ENCODE peak calls at places on chromosomes 16 and 17, in six cellular contexts. W is colonic mucosa, P is pancreas, F is psoas muscle, L is WERI-Rb-1, R is upper lobe of right lung. A is an unnamed sample.

GRCh38 chr17:48541574-48542113 is 3.3 kb downstream of the HOXB2 start:
- DNase-seq in W (no peak), P (no peak), F (peak), L (no peak), R (peak), A (no peak)

GRCh38 chr17:66458782-66459181 is 156.4 kb downstream of the PRKCA start:
- DNase-seq in W (no peak), P (no peak), F (no peak), L (no peak), R (no peak), A (no peak)

GRCh38 chr16:69105501-69106361 is at the start of gene HAS3:
- DNase-seq in W (peak), P (peak), F (peak), L (peak), R (peak), A (no peak)

GRCh38 chr17:57420674-57421392 is 164.5 kb downstream of the MSI2 start:
- DNase-seq in W (peak), P (no peak), F (no peak), L (no peak), R (no peak), A (no peak)

GRCh38 chr16:15593235-15593634 is 49.7 kb downstream of the MARF1 start:
- DNase-seq in W (no peak), P (no peak), F (no peak), L (no peak), R (peak), A (no peak)

GRCh38 chr16:30358577-30358936 is 3.4 kb upstream of the CD2BP2 start:
- DNase-seq in W (no peak), P (no peak), F (no peak), L (no peak), R (no peak), A (no peak)

GRCh38 chr16:31395647-31396046 is 2.5 kb downstream of the ITGAD start:
- DNase-seq in W (peak), P (no peak), F (no peak), L (no peak), R (no peak), A (no peak)

GRCh38 chr17:7293821-7294613 is 422 bp downstream of the YBX2 start:
- DNase-seq in W (peak), P (peak), F (no peak), L (peak), R (peak), A (no peak)

GRCh38 chr16:25052161-25052511 is 37.0 kb upstream of the ARHGAP17 start:
- DNase-seq in W (no peak), P (no peak), F (no peak), L (no peak), R (no peak), A (no peak)

GRCh38 chr16:25048146-25048618 is 33.0 kb upstream of the ARHGAP17 start:
- DNase-seq in W (no peak), P (no peak), F (no peak), L (no peak), R (no peak), A (no peak)

GRCh38 chr16:25051446-25052160 is 36.4 kb upstream of the ARHGAP17 start:
- DNase-seq in W (no peak), P (no peak), F (no peak), L (no peak), R (no peak), A (peak)

DNA sequence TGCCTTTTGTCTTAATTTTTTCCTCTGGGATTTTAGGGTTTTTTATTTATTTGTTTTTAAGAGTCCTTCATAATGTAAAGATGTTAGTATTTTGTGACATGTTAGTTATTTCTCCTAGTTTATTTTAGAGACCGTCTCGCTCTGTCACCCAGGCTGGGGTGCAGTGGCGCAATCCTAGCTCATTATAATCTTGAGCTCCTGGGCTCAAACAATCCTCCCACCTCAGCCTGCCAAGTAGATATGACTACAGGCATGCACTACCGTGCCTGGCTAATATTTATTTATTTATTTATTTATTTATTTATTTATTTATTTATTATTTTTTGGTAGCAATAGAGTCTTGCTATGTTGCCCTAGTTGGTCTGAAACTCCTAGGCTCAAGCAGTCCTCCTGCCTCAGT is 37.4 kb upstream of the ARHGAP17 start:
- DNase-seq in W (no peak), P (no peak), F (no peak), L (no peak), R (no peak), A (no peak)
- H3K4me3 ChIP-seq in W (no peak), P (peak), F (peak), L (no peak), R (peak), A (no peak)

DNA sequence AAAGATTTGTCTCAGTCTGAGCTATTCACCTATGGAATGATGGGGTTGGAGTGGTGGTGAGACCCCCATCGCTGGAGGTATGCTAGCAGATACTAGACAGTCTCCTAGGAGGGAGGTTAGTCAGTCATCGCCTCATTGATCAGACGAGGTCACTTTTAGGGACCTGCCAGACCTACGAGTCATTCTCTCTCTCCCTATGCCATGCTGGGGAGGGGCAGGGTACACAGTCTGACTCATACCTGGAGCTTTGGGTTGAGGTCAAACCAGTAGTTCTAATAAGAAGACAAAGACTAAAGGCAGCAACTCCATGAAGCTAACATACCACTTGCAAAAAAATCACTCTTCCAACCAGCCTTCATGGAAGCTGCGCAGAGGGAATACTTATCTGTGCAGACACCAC is 236.7 kb upstream of the NLRP1 start:
- DNase-seq in W (no peak), P (no peak), F (no peak), L (no peak), R (no peak), A (no peak)
- H3K4me3 ChIP-seq in W (no peak), P (no peak), F (no peak), L (no peak), R (no peak), A (no peak)

DNA sequence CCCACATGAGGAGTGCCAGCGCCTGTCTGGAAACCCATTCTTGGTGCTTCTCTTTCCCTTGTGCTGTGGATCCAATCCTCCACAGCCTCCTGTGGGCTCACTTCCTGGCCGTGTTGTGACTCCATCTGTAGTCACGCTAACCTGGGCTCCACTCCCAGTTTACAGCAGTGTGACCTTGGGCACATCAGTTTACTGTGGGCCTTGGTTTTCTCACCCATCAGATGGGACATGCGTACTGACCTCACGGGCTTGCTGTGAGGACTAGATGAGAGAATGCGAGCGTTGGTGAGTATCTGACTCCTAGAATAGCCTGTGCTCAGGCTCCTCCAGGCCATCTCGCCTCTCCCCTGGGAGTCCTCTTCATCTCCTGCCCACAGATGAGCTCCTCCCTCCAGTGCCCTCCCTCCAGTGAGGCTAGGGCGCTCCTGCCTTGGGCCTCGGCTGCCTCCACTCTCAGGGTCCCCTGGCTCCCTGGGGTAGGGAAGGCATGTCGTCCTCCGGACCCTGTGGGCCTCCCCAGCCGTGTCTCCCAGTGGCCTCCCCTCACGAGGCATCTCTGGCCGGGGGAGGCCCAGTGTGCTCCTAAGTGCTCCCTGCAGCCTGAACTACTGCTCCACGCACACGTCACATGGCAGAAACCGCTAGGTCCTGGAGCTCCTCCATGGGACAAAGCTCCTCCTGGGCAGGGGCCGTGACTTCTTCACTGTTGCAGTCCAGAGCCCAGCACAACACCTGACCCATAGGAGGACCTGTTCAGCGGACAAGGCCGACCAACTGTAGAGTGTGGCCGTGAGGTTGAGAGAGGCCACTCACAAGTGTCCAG is 5.2 kb upstream of the FOXJ1 start:
- DNase-seq in W (no peak), P (no peak), F (no peak), L (no peak), R (no peak), A (no peak)
- H3K4me3 ChIP-seq in W (no peak), P (no peak), F (no peak), L (no peak), R (no peak), A (no peak)

DNA sequence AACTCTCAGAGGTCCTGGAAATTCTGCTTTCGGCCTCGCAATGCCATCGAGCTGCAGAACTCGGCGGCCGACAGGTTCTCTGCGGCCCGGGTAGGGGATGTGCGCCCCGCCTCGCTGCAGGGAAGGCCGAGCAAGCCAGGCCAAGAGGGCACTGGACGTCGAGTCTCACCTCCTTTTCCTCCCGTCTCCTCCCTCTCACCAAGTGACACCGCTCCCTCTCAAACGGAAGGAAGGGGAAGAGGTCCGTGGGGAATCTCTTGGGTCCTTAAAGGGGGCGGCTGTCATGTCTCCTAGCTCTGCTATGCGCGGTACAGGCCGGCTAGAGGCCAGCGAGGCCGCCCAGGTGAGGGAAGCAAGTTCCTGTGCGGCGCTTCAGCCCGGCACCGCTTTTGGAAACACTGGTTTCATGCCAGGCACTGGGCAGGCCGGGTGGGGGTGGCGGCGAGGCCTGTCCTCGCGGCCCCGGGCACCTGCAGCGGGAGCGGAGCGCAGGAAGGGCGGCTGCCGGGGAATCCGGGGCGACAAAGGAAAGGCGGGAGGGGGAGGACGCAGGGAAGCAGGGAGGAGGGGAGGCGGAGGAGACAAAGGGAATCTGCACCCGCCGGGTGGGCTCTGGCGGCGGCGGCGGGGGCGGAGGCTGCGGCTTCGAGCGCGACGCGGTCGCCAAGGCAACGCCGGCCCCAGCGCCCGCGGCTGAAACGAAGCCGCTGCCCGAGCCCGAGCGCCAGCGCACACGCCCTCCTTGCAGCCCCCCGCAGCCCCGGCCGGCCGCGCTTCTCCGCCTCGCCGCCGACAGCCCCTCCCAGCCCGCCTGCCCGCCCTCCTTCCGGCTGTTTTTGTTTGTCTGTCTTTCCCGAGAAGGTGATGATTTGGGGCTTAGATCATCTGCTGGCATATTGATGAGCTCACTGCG is 32.3 kb downstream of the CDK5R1 start:
- DNase-seq in W (peak), P (peak), F (peak), L (peak), R (peak), A (no peak)
- H3K4me3 ChIP-seq in W (peak), P (peak), F (peak), L (peak), R (peak), A (peak)

GRCh38 chr17:81517009-81517338 is 4.4 kb upstream of the ACTG1 start:
- DNase-seq in W (no peak), P (no peak), F (no peak), L (peak), R (no peak), A (no peak)
- H3K4me3 ChIP-seq in W (peak), P (no peak), F (peak), L (no peak), R (no peak), A (no peak)

GRCh38 chr16:2082171-2082982 is 34.6 kb downstream of the TSC2 start:
- DNase-seq in W (peak), P (peak), F (no peak), L (no peak), R (no peak), A (no peak)
- H3K4me3 ChIP-seq in W (no peak), P (no peak), F (no peak), L (no peak), R (no peak), A (no peak)

DNA sequence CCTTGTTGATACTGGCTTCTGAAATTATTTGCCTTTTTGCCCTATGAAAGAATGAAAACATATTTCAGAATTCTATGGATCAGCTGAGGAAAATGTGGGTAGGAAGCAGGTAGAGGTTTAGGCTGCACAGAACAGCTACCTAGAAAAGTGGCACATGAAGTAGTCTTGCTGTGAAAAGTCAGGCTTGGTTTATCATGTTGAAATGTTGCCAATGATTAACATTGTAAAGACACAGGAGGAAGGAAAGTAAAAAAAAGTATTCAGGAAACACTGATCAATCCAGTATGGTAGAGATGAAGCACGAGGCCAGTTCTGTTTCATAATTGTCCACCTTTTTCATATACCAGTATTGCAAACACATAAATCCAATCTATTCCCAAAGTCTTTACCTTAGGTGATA is 29.9 kb downstream of the ABCA6 start:
- DNase-seq in W (no peak), P (no peak), F (no peak), L (no peak), R (no peak), A (no peak)
- H3K4me3 ChIP-seq in W (no peak), P (no peak), F (no peak), L (no peak), R (no peak), A (no peak)

GRCh38 chr16:83967838-83968482 is at the start of gene NECAB2:
- DNase-seq in W (no peak), P (peak), F (peak), L (peak), R (no peak), A (no peak)
- H3K4me3 ChIP-seq in W (peak), P (peak), F (peak), L (no peak), R (peak), A (peak)